ENCODE peak calls at places on chromosomes 7 and 10, in six cellular contexts. J is HepG2; O is fibroblast of lung; L is CD8-positive, alpha-beta T cell; G is BJ; P is dorsolateral prefrontal cortex. K is an unnamed sample.

GRCh38 chr10:36515313-36515712 is 610.1 kb upstream of the ANKRD30A start:
- DNase-seq in J (no peak), O (peak), L (no peak), G (no peak), P (no peak), K (no peak)

GRCh38 chr7:55493416-55493815 is 78.9 kb downstream of the VOPP1 start:
- DNase-seq in J (no peak), O (peak), L (no peak), G (no peak), P (no peak), K (no peak)

GRCh38 chr10:96044686-96045085 is 1.3 kb downstream of the CCNJ start:
- DNase-seq in J (peak), O (peak), L (no peak), G (no peak), P (no peak), K (no peak)

GRCh38 chr10:58267713-58268453 is at the start of gene IPMK:
- DNase-seq in J (peak), O (peak), L (peak), G (peak), P (peak), K (peak)

GRCh38 chr10:111137012-111137411 is 60.2 kb downstream of the ADRA2A start:
- DNase-seq in J (peak), O (no peak), L (no peak), G (no peak), P (no peak), K (no peak)

GRCh38 chr10:130809761-130810515 is 501.6 kb downstream of the TCERG1L start:
- DNase-seq in J (no peak), O (no peak), L (no peak), G (no peak), P (no peak), K (no peak)

GRCh38 chr7:119545118-119545517 is 727.9 kb upstream of the KCND2 start:
- DNase-seq in J (peak), O (peak), L (no peak), G (no peak), P (no peak), K (peak)

GRCh38 chr10:66941491-66941890 is 15.7 kb downstream of the LRRTM3 start:
- DNase-seq in J (no peak), O (no peak), L (no peak), G (no peak), P (peak), K (no peak)

GRCh38 chr10:17682236-17682946 is 38.4 kb downstream of the STAM start:
- DNase-seq in J (no peak), O (no peak), L (no peak), G (no peak), P (no peak), K (no peak)

GRCh38 chr10:28939352-28940157 is 262.2 kb downstream of the BAMBI start:
- DNase-seq in J (peak), O (peak), L (no peak), G (no peak), P (no peak), K (peak)

GRCh38 chr10:78115135-78115853 is 81.6 kb downstream of the RPS24 start:
- DNase-seq in J (no peak), O (no peak), L (no peak), G (no peak), P (no peak), K (no peak)

GRCh38 chr10:21513035-21513434 is 12.4 kb downstream of the SKIDA1 start:
- DNase-seq in J (no peak), O (peak), L (no peak), G (no peak), P (no peak), K (no peak)

GRCh38 chr10:21509391-21510217 is 15.9 kb downstream of the SKIDA1 start:
- DNase-seq in J (no peak), O (peak), L (no peak), G (no peak), P (no peak), K (no peak)

GRCh38 chr10:21508987-21509334 is 16.5 kb downstream of the SKIDA1 start:
- DNase-seq in J (no peak), O (no peak), L (no peak), G (no peak), P (no peak), K (no peak)

GRCh38 chr10:21511931-21512330 is 13.6 kb downstream of the SKIDA1 start:
- DNase-seq in J (no peak), O (peak), L (no peak), G (no peak), P (no peak), K (no peak)

GRCh38 chr10:21510218-21511070 is 15.0 kb downstream of the SKIDA1 start:
- DNase-seq in J (no peak), O (peak), L (no peak), G (no peak), P (no peak), K (no peak)
- H3K4me3 ChIP-seq in J (no peak), O (peak), L (no peak), G (peak), P (peak), K (peak)

GRCh38 chr10:27746364-27747095 is 911 bp upstream of the MKX start:
- DNase-seq in J (no peak), O (no peak), L (no peak), G (no peak), P (no peak), K (no peak)
- H3K4me3 ChIP-seq in J (no peak), O (peak), L (peak), G (peak), P (peak), K (peak)

GRCh38 chr7:74032624-74033371 is 4.8 kb downstream of the ELN start:
- DNase-seq in J (no peak), O (no peak), L (no peak), G (no peak), P (no peak), K (no peak)
- H3K4me3 ChIP-seq in J (no peak), O (no peak), L (no peak), G (no peak), P (no peak), K (no peak)

GRCh38 chr7:121053219-121053618 is 64.7 kb downstream of the CPED1 start:
- DNase-seq in J (no peak), O (no peak), L (no peak), G (no peak), P (no peak), K (no peak)
- H3K4me3 ChIP-seq in J (no peak), O (no peak), L (no peak), G (no peak), P (no peak), K (no peak)

DNA sequence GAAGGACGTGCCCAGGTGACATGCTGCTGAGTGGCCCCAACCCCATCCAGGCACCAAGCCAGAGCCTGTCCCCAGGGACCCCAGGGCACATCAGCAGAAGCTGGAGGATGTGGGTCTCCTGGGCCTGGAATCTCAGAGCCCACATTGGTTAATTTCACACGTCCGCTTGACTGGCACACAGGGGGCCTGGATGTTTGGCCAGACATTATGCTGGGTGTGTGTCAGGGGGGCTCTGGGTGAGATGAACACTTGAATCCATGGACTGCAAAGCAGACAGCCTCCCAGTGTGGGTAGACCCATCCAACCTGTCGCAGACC is 79.1 kb upstream of the RET start:
- DNase-seq in J (no peak), O (no peak), L (no peak), G (no peak), P (no peak), K (no peak)
- H3K4me3 ChIP-seq in J (no peak), O (no peak), L (no peak), G (no peak), P (no peak), K (no peak)

DNA sequence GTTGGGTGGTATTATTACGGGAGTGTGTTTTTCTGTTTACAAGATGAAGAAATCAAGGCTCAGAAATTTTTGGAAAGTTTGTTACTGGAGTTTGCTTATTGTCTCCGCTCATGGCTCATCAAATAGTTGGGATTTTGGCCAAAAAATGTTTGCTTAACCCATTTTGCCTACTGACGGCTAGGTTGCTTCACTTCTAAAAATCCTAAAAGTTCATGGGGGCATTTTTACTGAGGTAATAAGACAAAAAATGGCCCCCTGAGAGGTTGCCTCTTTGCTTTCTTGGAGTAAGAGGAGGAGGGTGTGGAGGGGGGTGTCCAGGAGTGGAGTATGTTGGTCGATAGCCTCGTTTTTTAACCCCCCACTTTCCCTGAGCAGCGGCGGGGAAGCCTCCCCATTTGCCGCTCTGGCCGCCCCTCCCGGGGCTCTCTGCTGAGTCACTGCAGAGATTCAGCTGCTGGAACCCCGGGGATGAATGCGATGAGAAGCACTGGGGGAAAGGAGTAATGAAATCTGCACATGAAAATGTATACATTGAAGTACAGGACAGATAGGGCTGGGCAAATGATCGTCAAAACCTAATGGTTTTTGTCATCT is 1.5 kb downstream of the MEST start:
- DNase-seq in J (no peak), O (peak), L (no peak), G (no peak), P (no peak), K (no peak)
- H3K4me3 ChIP-seq in J (no peak), O (peak), L (peak), G (peak), P (peak), K (peak)

DNA sequence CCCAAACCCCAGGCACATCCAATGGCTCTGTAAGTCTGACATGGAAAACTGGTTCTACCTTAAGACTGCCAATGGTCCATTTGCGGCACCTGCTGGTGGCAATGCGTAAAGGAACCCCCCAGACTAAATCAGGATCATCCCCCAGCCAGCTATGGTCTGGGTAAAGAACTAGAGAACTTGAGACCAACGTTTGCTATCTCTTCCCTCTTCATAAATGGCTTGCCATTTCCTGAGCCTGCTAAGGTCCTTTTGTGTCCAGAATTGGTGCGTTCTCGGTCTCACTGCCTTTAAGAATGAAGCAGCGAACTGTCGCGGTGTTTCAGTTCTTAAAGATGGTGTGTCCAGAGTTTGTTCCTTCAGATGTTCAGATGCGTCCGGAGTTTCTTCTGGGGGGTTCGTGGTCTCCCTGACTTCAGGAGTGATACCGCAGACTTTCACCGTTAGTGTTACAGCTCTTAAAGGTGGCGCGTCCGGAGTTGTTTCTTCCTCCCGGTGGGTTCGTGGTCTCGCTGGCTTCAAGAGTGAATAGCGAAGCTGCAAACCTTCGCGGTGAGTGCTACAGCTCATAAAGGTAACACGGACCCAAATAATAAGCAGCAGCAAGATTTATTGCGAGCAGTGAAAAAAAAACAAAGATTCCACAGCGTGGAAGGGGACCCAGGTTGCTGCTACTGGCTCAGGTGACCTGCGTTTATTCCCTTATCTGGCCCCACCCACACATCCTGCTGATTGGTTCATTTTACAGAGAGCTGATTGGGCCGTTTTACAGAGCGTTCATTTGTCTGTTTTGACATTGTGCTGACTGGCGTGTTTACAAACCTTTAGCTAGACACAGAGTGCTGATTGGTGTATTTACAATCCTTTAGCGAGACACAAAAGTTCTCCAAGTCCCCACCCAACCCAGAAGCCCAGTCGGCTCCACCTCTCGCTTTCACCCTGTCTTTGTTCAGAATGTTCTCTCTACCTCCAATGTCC is 95.4 kb downstream of the ELMO1 start:
- DNase-seq in J (no peak), O (no peak), L (peak), G (no peak), P (no peak), K (no peak)
- H3K4me3 ChIP-seq in J (no peak), O (no peak), L (peak), G (no peak), P (no peak), K (no peak)

GRCh38 chr7:2034291-2035201 is 198.2 kb downstream of the MAD1L1 start:
- DNase-seq in J (peak), O (no peak), L (no peak), G (no peak), P (peak), K (no peak)

GRCh38 chr7:2038876-2039728 is 193.6 kb downstream of the MAD1L1 start:
- DNase-seq in J (no peak), O (no peak), L (no peak), G (no peak), P (no peak), K (no peak)

GRCh38 chr7:2037805-2038635 is 194.7 kb downstream of the MAD1L1 start:
- DNase-seq in J (no peak), O (peak), L (no peak), G (peak), P (peak), K (peak)

GRCh38 chr7:2036786-2037185 is 196.0 kb downstream of the MAD1L1 start:
- DNase-seq in J (no peak), O (no peak), L (no peak), G (no peak), P (no peak), K (no peak)

GRCh38 chr7:2037301-2037804 is 195.4 kb downstream of the MAD1L1 start:
- DNase-seq in J (no peak), O (no peak), L (no peak), G (no peak), P (no peak), K (no peak)
- H3K4me3 ChIP-seq in J (no peak), O (peak), L (peak), G (peak), P (no peak), K (no peak)